ENCODE peak calls at places on chromosome 4, in six cellular contexts. F is tibial nerve, E is mesothelial cell of epicardium, N is mucosa of descending colon, D is NCI-H2029, S is activated T-cell treated with anti-CD3 and anti-CD28 coated beads for 24 hours. W is an unnamed sample.

GRCh38 chr4:97670703-97671269 is 472.5 kb downstream of the STPG2 start:
- DNase-seq in F (no peak), E (no peak), N (no peak), D (no peak), S (no peak), W (no peak)

GRCh38 chr4:52019941-52020657 is at the start of gene LRRC66:
- DNase-seq in F (no peak), E (no peak), N (peak), D (no peak), S (no peak), W (no peak)

GRCh38 chr4:17326756-17327155 is 185.1 kb downstream of the QDPR start:
- DNase-seq in F (no peak), E (no peak), N (no peak), D (no peak), S (no peak), W (no peak)

GRCh38 chr4:138919094-138919936 is 96.3 kb upstream of the NOCT start:
- DNase-seq in F (peak), E (peak), N (peak), D (peak), S (peak), W (peak)

GRCh38 chr4:15063341-15063740 is 61.1 kb downstream of the CPEB2 start:
- DNase-seq in F (no peak), E (no peak), N (no peak), D (no peak), S (no peak), W (no peak)

GRCh38 chr4:139735381-139736256 is 70.0 kb downstream of the MGST2 start:
- DNase-seq in F (no peak), E (peak), N (peak), D (no peak), S (no peak), W (no peak)

GRCh38 chr4:57443308-57444243 is 333.4 kb upstream of the IGFBP7 start:
- DNase-seq in F (no peak), E (no peak), N (no peak), D (peak), S (no peak), W (no peak)

GRCh38 chr4:174669278-174669677 is 147.0 kb upstream of the HPGD start:
- DNase-seq in F (no peak), E (no peak), N (no peak), D (no peak), S (no peak), W (no peak)

GRCh38 chr4:44016582-44017421 is 431.8 kb downstream of the KCTD8 start:
- DNase-seq in F (no peak), E (no peak), N (no peak), D (peak), S (no peak), W (peak)

GRCh38 chr4:187236491-187236890 is 512.8 kb upstream of the FAT1 start:
- DNase-seq in F (no peak), E (no peak), N (no peak), D (no peak), S (no peak), W (no peak)

GRCh38 chr4:186624951-186625350 is 69.6 kb upstream of the MTNR1A start:
- DNase-seq in F (no peak), E (no peak), N (no peak), D (no peak), S (no peak), W (no peak)

GRCh38 chr4:139779653-139780052 is 114.0 kb downstream of the MGST2 start:
- DNase-seq in F (no peak), E (no peak), N (no peak), D (no peak), S (no peak), W (no peak)

GRCh38 chr4:162894387-162894786 is 272.3 kb downstream of the NAF1 start:
- DNase-seq in F (no peak), E (no peak), N (no peak), D (no peak), S (no peak), W (no peak)

GRCh38 chr4:110988741-110989140 is 365.9 kb upstream of the PITX2 start:
- DNase-seq in F (no peak), E (no peak), N (no peak), D (no peak), S (no peak), W (no peak)

GRCh38 chr4:137861682-137862081 is 329.4 kb upstream of the PCDH18 start:
- DNase-seq in F (no peak), E (no peak), N (no peak), D (no peak), S (no peak), W (no peak)

W was measured in NCI-H774.